ENCODE peak calls at places on chromosomes 13 and 19, in ten cellular contexts. B is left ventricle myocardium inferior, N is kidney epithelial cell, I is stomach, J is tibial artery, X is AG04449, R is GM12864, L is breast epithelium, H is HFF-Myc, K is brain microvascular endothelial cell. Z is an unnamed sample.

GRCh38 chr19:30686252-30686762 is 314.1 kb downstream of the ZNF536 start:
- DNase-seq in B (no peak), N (no peak), I (no peak), J (no peak), X (no peak), R (no peak), L (no peak), H (no peak), K (no peak), Z (no peak)

GRCh38 chr19:30857966-30858490 is 485.8 kb downstream of the ZNF536 start:
- DNase-seq in B (no peak), N (no peak), I (no peak), J (no peak), X (no peak), R (no peak), L (no peak), H (no peak), K (no peak), Z (no peak)

GRCh38 chr13:22748866-22749586 is 431.8 kb upstream of the SGCG start:
- DNase-seq in B (no peak), N (no peak), I (no peak), J (no peak), X (no peak), R (no peak), L (no peak), H (no peak), K (no peak), Z (no peak)

GRCh38 chr13:40350283-40350992 is 316.0 kb downstream of the FOXO1 start:
- DNase-seq in B (no peak), N (no peak), I (no peak), J (no peak), X (no peak), R (no peak), L (no peak), H (no peak), K (no peak), Z (no peak)

GRCh38 chr19:57350877-57351805 is at the start of gene ZNF304:
- DNase-seq in B (peak), N (peak), I (peak), J (peak), X (peak), R (peak), L (peak), H (peak), K (peak), Z (peak)

GRCh38 chr19:33702606-33703437 is 81.1 kb downstream of the CHST8 start:
- DNase-seq in B (no peak), N (no peak), I (no peak), J (no peak), X (no peak), R (no peak), L (no peak), H (no peak), K (no peak), Z (no peak)

GRCh38 chr19:16315825-16316505 is 8.7 kb upstream of the KLF2 start:
- DNase-seq in B (peak), N (no peak), I (no peak), J (peak), X (peak), R (no peak), L (no peak), H (peak), K (peak), Z (peak)

GRCh38 chr19:57437931-57438330 is 2.8 kb downstream of the ZNF749 start:
- DNase-seq in B (no peak), N (no peak), I (no peak), J (no peak), X (no peak), R (no peak), L (no peak), H (no peak), K (peak), Z (no peak)

GRCh38 chr13:43516401-43516826 is 270.4 kb downstream of the ENOX1 start:
- DNase-seq in B (no peak), N (no peak), I (no peak), J (peak), X (peak), R (no peak), L (no peak), H (peak), K (no peak), Z (peak)

GRCh38 chr19:35248310-35249145 is at the start of gene LSR:
- DNase-seq in B (no peak), N (peak), I (peak), J (no peak), X (no peak), R (peak), L (peak), H (no peak), K (no peak), Z (no peak)

GRCh38 chr13:46523972-46524737 is 28.8 kb upstream of the LRCH1 start:
- DNase-seq in B (no peak), N (peak), I (no peak), J (no peak), X (no peak), R (no peak), L (no peak), H (no peak), K (no peak), Z (no peak)

GRCh38 chr13:36030670-36031331 is 100.4 kb downstream of the DCLK1 start:
- DNase-seq in B (no peak), N (peak), I (no peak), J (peak), X (peak), R (no peak), L (no peak), H (no peak), K (peak), Z (peak)

DNA sequence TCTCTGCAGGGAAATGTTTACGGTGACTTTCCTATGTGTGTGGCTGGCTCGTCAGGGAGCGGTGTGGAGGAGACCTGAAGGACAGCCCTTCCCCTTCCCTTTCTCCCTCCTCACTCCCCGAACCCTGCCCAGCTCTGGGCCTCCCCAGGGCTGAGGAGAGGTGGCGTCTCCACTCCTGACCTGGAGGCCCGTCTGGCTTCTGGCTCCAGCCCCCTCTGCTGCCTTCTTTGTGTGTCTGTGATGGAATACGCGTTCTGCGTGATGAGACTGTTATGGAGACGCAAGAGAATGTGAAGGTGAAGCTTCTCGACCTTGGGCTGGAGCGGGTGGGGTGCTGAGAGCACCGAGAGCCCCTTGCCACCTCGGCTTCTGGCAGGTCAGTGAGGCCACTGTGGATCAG is 24.5 kb downstream of the ATP11A start:
- DNase-seq in B (no peak), N (no peak), I (peak), J (no peak), X (no peak), R (no peak), L (no peak), H (no peak), K (no peak), Z (no peak)
- H3K4me3 ChIP-seq in B (no peak), N (no peak), I (no peak), J (no peak), X (no peak), R (no peak), L (no peak), H (no peak), K (no peak), Z (no peak)

GRCh38 chr13:76017861-76018556 is 381.9 kb downstream of the LMO7 start:
- DNase-seq in B (no peak), N (no peak), I (no peak), J (no peak), X (no peak), R (no peak), L (no peak), H (no peak), K (no peak), Z (no peak)

GRCh38 chr13:76019421-76020044 is 383.4 kb downstream of the LMO7 start:
- DNase-seq in B (peak), N (no peak), I (no peak), J (no peak), X (no peak), R (no peak), L (no peak), H (no peak), K (no peak), Z (no peak)

GRCh38 chr13:76014618-76015315 is 378.6 kb downstream of the LMO7 start:
- DNase-seq in B (no peak), N (no peak), I (no peak), J (no peak), X (no peak), R (no peak), L (no peak), H (no peak), K (peak), Z (no peak)

GRCh38 chr13:76020421-76020955 is 384.4 kb downstream of the LMO7 start:
- DNase-seq in B (no peak), N (no peak), I (no peak), J (no peak), X (no peak), R (no peak), L (no peak), H (no peak), K (no peak), Z (no peak)

GRCh38 chr13:76016799-76017198 is 380.7 kb downstream of the LMO7 start:
- DNase-seq in B (no peak), N (no peak), I (no peak), J (no peak), X (no peak), R (peak), L (no peak), H (peak), K (peak), Z (no peak)
- TF ChIP-seq CTCF in B (peak), N (peak), I (no peak), J (no peak), X (peak), R (peak), L (no peak), H (peak), K (peak), Z (peak)

GRCh38 chr13:34162545-34162936 is 344.6 kb downstream of the RFC3 start:
- DNase-seq in B (no peak), N (no peak), I (no peak), J (no peak), X (peak), R (no peak), L (no peak), H (peak), K (no peak), Z (peak)
- H3K4me3 ChIP-seq in B (peak), N (no peak), I (no peak), J (peak), X (peak), R (no peak), L (no peak), H (no peak), K (no peak), Z (no peak)

GRCh38 chr19:41408256-41408655 is 10.6 kb downstream of the BCKDHA start:
- DNase-seq in B (no peak), N (no peak), I (no peak), J (no peak), X (no peak), R (no peak), L (no peak), H (no peak), K (no peak), Z (no peak)
- TF ChIP-seq CTCF in B (peak), N (no peak), I (no peak), J (no peak), X (no peak), R (peak), L (no peak), H (no peak), K (no peak), Z (no peak)

GRCh38 chr13:93680329-93680728 is 453.7 kb downstream of the GPC6 start:
- DNase-seq in B (no peak), N (no peak), I (no peak), J (no peak), X (no peak), R (no peak), L (no peak), H (no peak), K (no peak), Z (no peak)
- H3K4me3 ChIP-seq in B (no peak), N (no peak), I (no peak), J (no peak), X (no peak), R (no peak), L (no peak), H (no peak), K (no peak), Z (no peak)

Z was measured in astrocyte of the cerebellum.